ENCODE peak calls at places on chromosomes 5 and 9, in four cellular contexts. U is lower lobe of right lung, B is neural progenitor cell, L is fibroblast of lung. F is an unnamed sample.

GRCh38 chr5:4627887-4628286 is 512.2 kb upstream of the ADAMTS16 start:
- DNase-seq in U (no peak), L (no peak), B (no peak), F (no peak)

GRCh38 chr5:17882760-17883488 is 248.7 kb downstream of the TAF11L14 start:
- DNase-seq in U (no peak), B (peak; percentile 44), L (no peak), F (no peak)

GRCh38 chr9:75063556-75064305 is 24.2 kb downstream of the NMRK1 start:
- DNase-seq in L (peak; percentile 25), B (no peak), U (no peak), F (no peak)

GRCh38 chr5:18281947-18282557 is 647.8 kb downstream of the TAF11L14 start:
- DNase-seq in B (peak; percentile 25), L (peak; percentile 75), U (no peak), F (peak; percentile 82)

GRCh38 chr5:37043693-37044092 is 167.1 kb downstream of the NIPBL start:
- DNase-seq in L (no peak), B (no peak), U (no peak), F (peak; percentile 16)

GRCh38 chr9:90099262-90099982 is 494.6 kb downstream of the GADD45G start:
- DNase-seq in B (peak; percentile 24), U (no peak), L (peak; percentile 50), F (peak; percentile 49)

GRCh38 chr5:37478086-37478485 is 99.0 kb downstream of the WDR70 start:
- DNase-seq in U (no peak), L (no peak), B (no peak), F (no peak)

GRCh38 chr9:123584202-123585176 is 228.5 kb downstream of the CRB2 start:
- DNase-seq in B (no peak), L (no peak), U (no peak), F (peak; percentile 10)

GRCh38 chr5:143218563-143219170 is 184.8 kb downstream of the NR3C1 start:
- DNase-seq in L (no peak), B (no peak), U (no peak), F (no peak)

GRCh38 chr5:41924526-41924871 is 582 bp upstream of the FBXO4 start:
- DNase-seq in B (no peak), U (no peak), L (no peak), F (peak; percentile 2)

GRCh38 chr9:109192732-109193361 is 25.8 kb upstream of the FRRS1L start:
- DNase-seq in U (no peak), L (peak; percentile 7), B (peak; percentile 73), F (peak; percentile 41)

GRCh38 chr9:21616082-21616778 is 134.1 kb upstream of the IFNE start:
- DNase-seq in B (no peak), U (no peak), L (peak; percentile 89), F (peak; percentile 97)

GRCh38 chr5:168826292-168826725 is 247.1 kb upstream of the PANK3 start:
- DNase-seq in B (no peak), L (no peak), U (no peak), F (no peak)

GRCh38 chr9:19049872-19050636 is 827 bp downstream of the RRAGA start:
- DNase-seq in U (no peak), L (peak; percentile 42), B (peak; percentile 45), F (peak; percentile 56)

GRCh38 chr9:89610391-89610925 is 5.6 kb downstream of the GADD45G start:
- DNase-seq in U (no peak), L (no peak), B (no peak), F (no peak)

GRCh38 chr9:38443181-38443580 is 18.9 kb upstream of the IGFBPL1 start:
- DNase-seq in U (no peak), B (no peak), L (no peak), F (peak; percentile 76)

GRCh38 chr9:125759812-125760134 is 12.6 kb downstream of the PBX3 start:
- DNase-seq in B (peak; percentile 69), U (no peak), L (no peak), F (peak; percentile 35)

DNA sequence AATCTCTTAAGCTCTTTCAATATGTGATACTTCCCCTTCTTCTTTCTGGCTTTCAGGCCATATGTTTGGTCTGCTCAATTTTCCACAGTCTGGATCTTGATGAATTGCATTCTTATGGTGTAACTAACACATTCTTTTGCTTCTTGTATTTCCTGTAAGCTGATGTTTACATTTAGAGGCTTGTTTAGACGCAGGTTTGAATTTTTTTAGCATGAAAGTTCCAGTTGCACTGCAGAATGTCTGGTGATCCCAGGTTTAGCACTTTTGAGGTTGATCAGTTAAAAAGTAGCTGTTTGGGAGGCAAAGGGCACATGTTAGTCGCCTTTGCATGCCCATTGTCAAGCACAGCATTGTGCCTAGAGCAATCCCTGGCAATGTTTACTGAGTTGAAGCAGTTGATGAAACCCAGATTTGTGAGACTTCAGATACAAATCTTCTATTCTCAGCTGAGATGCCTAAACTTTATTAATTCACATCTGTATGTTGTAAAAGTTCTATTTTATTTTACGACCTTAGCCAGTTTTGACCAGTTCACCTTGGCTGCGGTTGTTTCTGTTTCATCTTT is 59.6 kb upstream of the SPATA31C2 start:
- DNase-seq in L (peak; percentile 59), U (no peak), B (no peak), F (peak; percentile 88)
- H3K4me3 ChIP-seq in L (peak overlapping the region; percentile 50), U (peak overlapping the region; percentile 20), B (no peak overlapping the region), F (no peak overlapping the region)

DNA sequence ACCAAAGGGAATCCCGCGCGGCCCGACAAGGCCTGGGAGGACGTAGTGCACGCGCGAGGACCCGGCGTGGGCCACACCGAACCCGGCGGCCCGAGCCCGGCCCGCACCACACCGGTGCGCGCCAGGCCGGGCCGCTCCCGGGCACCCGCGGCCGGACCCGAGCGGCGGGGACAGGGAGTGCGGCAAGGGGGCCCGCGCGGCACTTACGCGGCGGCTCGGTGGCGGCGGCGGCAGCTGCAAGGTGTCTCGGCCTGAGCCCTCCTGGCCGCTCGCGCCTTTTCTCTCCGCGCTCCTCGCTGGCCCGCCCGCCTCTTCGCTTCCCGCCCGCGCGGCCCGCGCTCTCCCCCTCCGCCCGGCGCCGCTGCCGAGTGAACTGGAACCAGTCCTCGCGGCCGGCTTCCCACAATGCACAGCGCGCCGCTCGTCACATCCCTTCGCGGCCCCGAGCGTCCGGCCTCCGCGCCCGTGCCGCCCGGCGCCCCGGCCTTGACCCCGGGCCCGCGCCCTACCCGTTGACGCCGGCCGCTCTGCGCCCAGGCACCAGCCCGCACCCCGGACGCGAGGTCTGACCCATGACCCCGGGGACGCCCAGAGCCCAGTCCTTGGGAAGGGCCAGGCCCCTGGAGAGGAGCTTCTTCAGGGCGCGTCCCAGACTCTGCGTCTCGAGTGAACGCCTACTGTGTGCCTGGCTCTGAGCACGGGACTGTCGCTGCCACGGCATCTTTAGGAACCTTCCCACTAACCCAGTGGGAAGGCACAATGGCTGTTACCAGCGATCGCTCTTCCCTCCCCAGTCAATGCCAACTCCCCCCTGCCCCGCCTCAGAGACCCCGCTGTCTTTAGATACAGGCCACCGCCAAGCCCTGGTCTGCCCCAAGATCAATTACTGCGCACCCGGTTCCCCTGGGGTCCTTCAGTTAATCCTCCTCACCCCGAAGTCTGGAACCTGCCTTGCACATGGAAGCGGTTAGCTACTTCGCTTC is at the start of gene MACROH2A1:
- DNase-seq in L (peak; percentile 85), U (peak; percentile 94), B (peak; percentile 92), F (peak; percentile 85)
- TF ChIP-seq CTCF in L (no peak), U (no peak), B (no peak), F (no peak)

DNA sequence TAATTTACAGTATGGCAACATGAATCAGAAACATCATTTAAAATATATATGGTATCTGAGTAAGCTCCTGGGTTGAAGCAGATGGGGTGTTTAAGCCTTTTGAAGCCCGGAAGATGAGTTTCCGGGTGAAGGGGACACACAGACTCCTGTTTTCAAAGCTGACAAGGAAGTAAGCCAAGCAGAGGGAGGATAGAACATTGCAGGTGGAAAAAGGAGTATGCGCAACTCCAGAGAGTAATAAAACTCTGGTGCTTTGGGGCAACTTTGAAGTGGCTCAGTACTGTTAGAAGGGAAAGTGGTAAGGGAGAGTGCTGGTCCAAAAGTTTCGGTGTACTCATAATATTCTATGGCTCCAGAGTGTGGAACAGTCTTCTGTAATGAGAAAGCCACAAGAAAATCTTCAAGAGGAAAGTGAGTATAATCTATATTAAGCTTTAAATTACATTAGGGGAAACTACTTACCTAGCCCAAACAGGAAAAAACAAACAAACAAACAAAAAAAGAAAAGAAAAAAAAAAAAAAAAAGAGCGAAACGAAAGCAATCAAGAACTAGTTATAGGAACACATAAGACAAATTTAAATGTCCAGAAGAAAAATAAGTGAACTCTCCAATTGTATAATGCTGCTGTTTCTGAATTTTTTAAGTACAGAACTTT is 2.3 kb upstream of the ST8SIA4 start:
- DNase-seq in L (no peak), U (no peak), B (no peak), F (no peak)
- H3K4me3 ChIP-seq in L (no peak overlapping the region), U (peak overlapping the region; percentile 73), B (no peak overlapping the region), F (no peak overlapping the region)

GRCh38 chr5:149893403-149893931 is 51.1 kb downstream of the PDE6A start:
- DNase-seq in L (peak; percentile 29), U (no peak), B (no peak), F (no peak)
- TF ChIP-seq CTCF in L (no peak), U (no peak), B (no peak), F (no peak)

GRCh38 chr5:1006656-1007071 is 1.9 kb upstream of the NKD2 start:
- DNase-seq in U (peak; percentile 28), L (no peak), B (no peak), F (no peak)

GRCh38 chr5:1004598-1005361 is 3.8 kb upstream of the NKD2 start:
- DNase-seq in L (no peak), B (peak; percentile 80), U (peak; percentile 82), F (peak; percentile 33)

GRCh38 chr5:1007221-1007680 is 1.4 kb upstream of the NKD2 start:
- DNase-seq in B (no peak), L (no peak), U (peak; percentile 36), F (no peak)

GRCh38 chr5:1005904-1006655 is 2.5 kb upstream of the NKD2 start:
- DNase-seq in B (no peak), L (no peak), U (peak; percentile 32), F (no peak)

GRCh38 chr5:1005362-1005851 is 3.2 kb upstream of the NKD2 start:
- DNase-seq in L (no peak), B (no peak), U (no peak), F (no peak)
- H3K4me3 ChIP-seq in L (no peak overlapping the region), B (peak overlapping the region; percentile 56), U (peak overlapping the region; percentile 58), F (no peak overlapping the region)

GRCh38 chr5:39356263-39356662 is 8.0 kb downstream of the C9 start:
- DNase-seq in B (no peak), L (no peak), U (no peak), F (no peak)

GRCh38 chr5:39352170-39352569 is 12.1 kb downstream of the C9 start:
- DNase-seq in B (no peak), L (no peak), U (no peak), F (no peak)

GRCh38 chr5:39355324-39355723 is 9.0 kb downstream of the C9 start:
- DNase-seq in B (no peak), L (no peak), U (no peak), F (no peak)

GRCh38 chr5:39352931-39353330 is 11.4 kb downstream of the C9 start:
- DNase-seq in L (no peak), B (no peak), U (no peak), F (no peak)

GRCh38 chr5:39353714-39354399 is 10.4 kb downstream of the C9 start:
- DNase-seq in L (no peak), B (no peak), U (no peak), F (no peak)
- TF ChIP-seq CTCF in L (no peak), B (no peak), U (no peak), F (no peak)

GRCh38 chr5:140043508-140043872 is 391 bp upstream of the NRG2 start:
- DNase-seq in U (no peak), L (no peak), B (peak; percentile 77), F (no peak)
- H3K4me3 ChIP-seq in U (peak overlapping the region; percentile 66), L (peak overlapping the region; percentile 30), B (peak overlapping the region; percentile 65), F (peak overlapping the region; percentile 55)